ENCODE peak calls at places on chromosomes 5 and 9, in four cellular contexts. G is GM23248, V is OCI-LY7, B is astrocyte. W is an unnamed sample. For H3K4me1 and H4K20me1, the result is how much of the 10 kb centered on the place peaks cover.

GRCh38 chr5:82397741-82398320 is 119.7 kb upstream of the RPS23 start:
- DNase-seq in B (peak), G (no peak), V (no peak), W (no peak)

GRCh38 chr5:75509956-75510355 is 1.5 kb downstream of the CERT1 start:
- DNase-seq in V (no peak), B (peak), G (peak), W (peak)

GRCh38 chr5:169904059-169904458 is 76.2 kb downstream of the INSYN2B start:
- DNase-seq in G (peak), V (no peak), B (peak), W (peak)

GRCh38 chr9:95124582-95125359 is 192.7 kb downstream of the FANCC start:
- DNase-seq in B (no peak), V (no peak), G (peak), W (peak)

GRCh38 chr9:77987880-77988525 is 43.6 kb downstream of the GNAQ start:
- DNase-seq in B (no peak), V (no peak), G (no peak), W (no peak)

GRCh38 chr5:181204561-181205401 is at the start of gene TRIM7:
- DNase-seq in V (no peak), B (no peak), G (peak), W (peak)

GRCh38 chr9:35832814-35833213 is 3.8 kb downstream of the TMEM8B start:
- DNase-seq in B (no peak), V (no peak), G (no peak), W (no peak)

GRCh38 chr5:178182158-178182876 is 4.9 kb downstream of the GMCL2 start:
- DNase-seq in G (no peak), V (peak), B (no peak), W (no peak)

GRCh38 chr9:68530618-68531017 is 10.1 kb downstream of the TMEM252 start:
- DNase-seq in V (no peak), G (no peak), B (no peak), W (no peak)

GRCh38 chr5:53027913-53028312 is 38.8 kb downstream of the ITGA2 start:
- DNase-seq in V (no peak), G (peak), B (peak), W (no peak)

GRCh38 chr9:16352791-16353401 is 517.6 kb downstream of the BNC2 start:
- DNase-seq in B (no peak), V (no peak), G (peak), W (no peak)

GRCh38 chr9:91126761-91127420 is 234.8 kb downstream of the AUH start:
- DNase-seq in G (peak), B (peak), V (no peak), W (no peak)

GRCh38 chr5:3622961-3623360 is 27.3 kb downstream of the IRX1 start:
- DNase-seq in G (no peak), B (no peak), V (no peak), W (no peak)

GRCh38 chr5:96254980-96255681 is 177.9 kb downstream of the PCSK1 start:
- DNase-seq in B (peak), V (no peak), G (peak), W (peak)

GRCh38 chr5:134466241-134467069 is 54.8 kb upstream of the CDKN2AIPNL start:
- DNase-seq in V (no peak), B (peak), G (peak), W (peak)
- H3K4me3 ChIP-seq in V (no peak), B (peak), G (peak), W (peak)

GRCh38 chr5:150640311-150641005 is at the start of gene SYNPO:
- DNase-seq in B (peak), V (no peak), G (peak), W (peak)
- H3K4me1 ChIP-seq in B (half or more), V (under half), G (half or more), W (half or more)

DNA sequence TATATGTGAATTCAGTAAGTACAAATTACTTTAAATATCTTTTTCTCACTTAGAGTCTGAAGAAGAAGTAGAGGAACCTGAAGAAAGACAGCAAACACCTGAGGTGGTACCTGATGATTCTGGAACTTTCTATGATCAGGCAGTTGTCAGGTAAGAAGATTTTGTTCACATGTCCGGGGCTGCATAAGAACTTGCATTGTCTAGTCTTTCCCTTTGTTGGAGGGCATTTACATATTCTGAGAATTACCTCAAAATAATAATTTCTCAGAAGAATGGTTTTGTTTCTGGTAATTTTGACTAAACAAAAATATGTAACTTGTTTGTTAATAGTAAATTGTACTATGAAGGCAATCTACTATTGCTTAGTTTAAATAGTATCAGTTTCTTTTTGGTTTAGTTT is 23.7 kb downstream of the G3BP1 start:
- DNase-seq in G (no peak), B (no peak), V (no peak), W (no peak)
- H4K20me1 ChIP-seq in G (under half), B (half or more), V (under half), W (half or more)

GRCh38 chr5:43000914-43001313 is 39.2 kb downstream of the ANXA2R start:
- DNase-seq in V (no peak), G (no peak), B (no peak), W (no peak)

GRCh38 chr5:42995152-42995751 is 44.9 kb downstream of the ANXA2R start:
- DNase-seq in G (peak), V (no peak), B (peak), W (no peak)

GRCh38 chr5:43001748-43002147 is 38.4 kb downstream of the ANXA2R start:
- DNase-seq in G (no peak), V (no peak), B (no peak), W (no peak)

GRCh38 chr5:42994285-42995151 is 45.6 kb downstream of the ANXA2R start:
- DNase-seq in V (peak), G (peak), B (peak), W (peak)

DNA sequence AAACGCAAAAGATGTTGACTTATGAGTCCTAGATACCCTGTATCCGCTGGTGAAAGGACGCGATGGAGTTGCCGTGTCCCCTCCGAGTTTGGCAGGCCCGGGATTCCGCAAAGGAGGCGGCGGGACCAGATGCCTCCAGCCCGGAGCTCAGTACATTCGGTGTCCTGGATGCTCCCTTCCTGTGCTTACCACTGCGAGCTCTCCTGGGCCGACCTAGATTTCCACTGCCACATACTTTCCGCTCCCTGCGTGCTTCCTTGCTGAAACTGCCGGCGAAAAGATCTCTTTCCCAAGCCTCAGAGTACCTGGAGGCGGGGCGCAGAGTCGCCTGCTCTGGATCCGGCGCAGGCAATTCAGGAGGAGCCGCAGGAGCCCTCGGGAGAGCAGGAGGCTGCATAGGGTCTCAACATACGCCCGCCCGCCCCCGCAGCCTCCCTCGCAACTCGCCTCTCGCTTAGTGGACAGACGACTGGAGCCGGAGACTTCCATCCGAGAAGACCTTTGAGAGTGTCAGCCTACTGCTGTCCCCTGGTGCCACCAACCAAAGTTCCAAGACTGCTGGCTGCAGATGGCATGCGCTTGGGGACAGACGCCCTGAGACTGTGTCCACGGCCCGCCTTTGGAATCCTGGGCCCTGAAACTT is 39.8 kb downstream of the ANXA2R start:
- DNase-seq in B (peak), G (peak), V (no peak), W (no peak)
- H3K4me3 ChIP-seq in B (peak), G (peak), V (no peak), W (peak)

GRCh38 chr9:131728546-131728910 is 11.3 kb downstream of the RAPGEF1 start:
- DNase-seq in B (no peak), V (no peak), G (no peak), W (no peak)
- H3K4me1 ChIP-seq in B (under half), V (half or more), G (under half), W (under half)

GRCh38 chr5:149408252-149409099 is 29.4 kb upstream of the IL17B start:
- DNase-seq in B (no peak), G (no peak), V (no peak), W (peak)
- H4K20me1 ChIP-seq in B (half or more), G (under half), V (under half), W (half or more)

DNA sequence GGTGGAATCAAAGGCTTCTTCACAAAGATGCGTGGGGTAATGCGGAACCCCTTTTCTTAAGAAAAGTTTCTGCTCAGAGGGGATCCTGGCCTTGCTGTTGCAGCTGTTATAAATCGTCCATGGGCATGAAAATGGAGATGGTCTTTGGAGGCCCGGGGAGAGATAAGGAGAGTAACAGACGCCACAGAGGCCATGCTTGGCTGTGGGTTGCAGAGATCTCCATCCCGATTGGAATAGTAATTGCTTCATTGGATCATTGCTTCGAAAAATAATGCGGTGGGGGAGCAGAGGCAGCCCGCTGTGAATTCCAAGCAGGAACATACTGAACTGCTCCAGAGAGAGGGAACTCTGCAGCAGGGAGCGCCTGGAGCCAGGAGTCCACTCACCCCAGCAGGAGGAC is 55.5 kb downstream of the C5orf15 start:
- DNase-seq in G (no peak), V (no peak), B (no peak), W (peak)
- H3K4me3 ChIP-seq in G (no peak), V (no peak), B (no peak), W (no peak)

DNA sequence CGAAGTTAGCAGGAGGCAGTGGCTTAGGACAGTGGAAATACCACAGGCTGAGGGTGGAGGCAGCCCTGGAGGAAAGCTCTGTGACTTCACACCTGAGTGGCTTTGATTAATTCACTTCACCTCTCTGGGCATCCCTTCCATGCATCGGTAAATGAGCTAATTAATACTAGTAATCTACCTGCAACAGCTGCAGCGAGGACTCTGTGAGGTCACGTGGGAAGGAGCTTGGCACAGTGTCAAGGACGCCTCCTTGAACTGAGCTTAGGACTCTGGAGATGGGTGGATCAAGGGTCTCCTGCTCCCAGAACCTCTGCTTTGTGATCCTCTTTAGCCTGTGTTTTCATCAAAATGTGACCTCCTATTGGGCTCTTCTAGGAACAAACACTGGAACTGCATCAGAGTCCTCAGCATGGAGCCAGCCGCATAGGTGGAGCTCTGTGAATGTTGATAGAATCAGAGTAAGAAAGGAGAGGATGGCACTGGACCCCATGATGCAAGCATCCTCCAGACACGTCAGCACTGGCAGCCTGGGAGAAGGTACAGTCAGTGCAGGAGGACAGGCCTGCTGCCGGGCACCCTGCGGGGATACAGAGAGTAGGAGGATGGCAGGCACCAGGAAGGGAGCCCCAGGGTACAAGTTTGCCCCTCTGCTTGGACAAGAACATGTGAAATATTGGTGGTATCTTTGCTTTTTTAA is 952 bp upstream of the ANGPTL2 start:
- DNase-seq in B (no peak), G (no peak), V (no peak), W (no peak)
- H3K4me1 ChIP-seq in B (under half), G (under half), V (under half), W (under half)